ENCODE peak calls at places on chromosomes 11 and 22, in five cellular contexts. K is foreskin fibroblast, T is fibroblast of pulmonary artery, Z is neural crest cell, G is IMR-90. V is an unnamed sample.
A peak's percentile ranks its signal among the peaks of the same experiment; 100 is the strongest.

GRCh38 chr11:78773077-78773476 is 198.4 kb upstream of the NARS2 start:
- DNase-seq in G (peak; percentile 71), T (no peak), Z (no peak), K (peak; percentile 45), V (no peak)

GRCh38 chr22:30427871-30428270 is 2.3 kb downstream of the MTFP1 start:
- DNase-seq in T (no peak), K (no peak), G (no peak), Z (no peak), V (no peak)

GRCh38 chr11:68574308-68574707 is 110.0 kb upstream of the GAL start:
- DNase-seq in G (peak; percentile 75), T (peak; percentile 55), K (peak; percentile 14), Z (no peak), V (no peak)

GRCh38 chr11:236774-237767 is at the start of gene PSMD13:
- DNase-seq in Z (peak; percentile 83), T (peak; percentile 84), K (peak; percentile 82), G (peak; percentile 81), V (peak; percentile 58)

GRCh38 chr11:75771646-75772410 is 3.2 kb downstream of the DGAT2 start:
- DNase-seq in G (peak; percentile 85), Z (no peak), K (peak; percentile 72), T (peak; percentile 77), V (peak; percentile 32)

GRCh38 chr22:47322854-47323253 is 560.4 kb downstream of the TBC1D22A start:
- DNase-seq in T (no peak), G (no peak), Z (no peak), K (no peak), V (no peak)

GRCh38 chr11:1880746-1881441 is 10.8 kb downstream of the PRR33 start:
- DNase-seq in Z (no peak), T (no peak), G (no peak), K (no peak), V (no peak)

GRCh38 chr11:14480716-14481115 is 18.9 kb downstream of the COPB1 start:
- DNase-seq in T (peak; percentile 13), Z (no peak), K (no peak), G (no peak), V (no peak)

GRCh38 chr22:34975721-34976120 is 90.2 kb upstream of the ISX start:
- DNase-seq in Z (no peak), G (no peak), T (no peak), K (no peak), V (no peak)

GRCh38 chr11:91587131-91587530 is 637.5 kb upstream of the FAT3 start:
- DNase-seq in K (no peak), T (no peak), Z (no peak), G (no peak), V (no peak)

GRCh38 chr11:116823031-116823843 is at the start of gene APOA4:
- DNase-seq in K (no peak), Z (no peak), T (no peak), G (no peak), V (no peak)

GRCh38 chr11:20048246-20048645 is 112.0 kb downstream of the DBX1 start:
- DNase-seq in G (peak; percentile 63), Z (no peak), T (no peak), K (no peak), V (no peak)

GRCh38 chr11:122104381-122104780 is 11.6 kb downstream of the BLID start:
- DNase-seq in G (no peak), Z (no peak), K (no peak), T (no peak), V (no peak)

GRCh38 chr11:266676-267439 is 11.3 kb upstream of the NLRP6 start:
- DNase-seq in T (no peak), Z (no peak), K (no peak), G (no peak), V (no peak)

GRCh38 chr11:68312780-68313573 is 586 bp downstream of the LRP5 start:
- DNase-seq in Z (no peak), K (no peak), G (no peak), T (no peak), V (no peak)

GRCh38 chr11:45692808-45693453 is 27.5 kb upstream of the CHST1 start:
- DNase-seq in G (no peak), K (no peak), Z (no peak), T (no peak), V (no peak)

GRCh38 chr22:25051983-25052710 is 99.6 kb downstream of the KIAA1671 start:
- DNase-seq in K (no peak), T (no peak), G (no peak), Z (no peak), V (no peak)
- TF ChIP-seq CTCF in K (no peak), T (no peak), G (no peak), Z (no peak), V (no peak)

DNA sequence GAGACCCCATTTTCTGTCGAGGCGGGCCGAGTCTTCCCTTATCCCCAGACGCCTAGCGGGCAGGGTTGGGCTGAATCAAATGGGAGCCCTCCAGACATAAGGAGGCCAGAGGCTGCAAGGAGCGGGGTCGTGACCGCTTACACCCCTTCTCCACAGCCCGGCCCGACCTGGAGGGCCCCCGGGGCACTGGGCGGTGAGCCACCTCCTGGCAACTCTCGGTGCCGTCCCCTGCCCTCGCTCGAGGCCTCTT is 499 bp upstream of the GP1BB start:
- DNase-seq in T (no peak), G (no peak), Z (no peak), K (no peak), V (no peak)
- TF ChIP-seq CTCF in T (no peak), G (no peak), Z (no peak), K (no peak), V (no peak)

GRCh38 chr22:37330200-37331033 is 48.1 kb downstream of the CYTH4 start:
- DNase-seq in T (peak; percentile 84), G (peak; percentile 90), Z (peak; percentile 81), K (peak; percentile 86), V (no peak)
- TF ChIP-seq CTCF in T (peak; percentile 24), G (peak; percentile 33), Z (peak; percentile 36), K (no peak), V (no peak)

GRCh38 chr11:58508005-58508404 is at the start of gene OR5B21:
- DNase-seq in K (no peak), T (no peak), G (no peak), Z (no peak), V (no peak)

GRCh38 chr11:58508814-58509213 is 909 bp upstream of the OR5B21 start:
- DNase-seq in G (no peak), T (no peak), K (no peak), Z (no peak), V (no peak)

GRCh38 chr11:58509730-58510129 is 1.8 kb upstream of the OR5B21 start:
- DNase-seq in Z (no peak), G (no peak), K (no peak), T (no peak), V (no peak)

GRCh38 chr11:58513747-58514367 is 6.0 kb upstream of the OR5B21 start:
- DNase-seq in K (peak; percentile 50), G (peak; percentile 76), T (peak; percentile 80), Z (peak; percentile 41), V (no peak)
- TF ChIP-seq CTCF in K (peak; percentile 69), G (peak; percentile 84), T (peak; percentile 76), Z (peak; percentile 75), V (no peak)

DNA sequence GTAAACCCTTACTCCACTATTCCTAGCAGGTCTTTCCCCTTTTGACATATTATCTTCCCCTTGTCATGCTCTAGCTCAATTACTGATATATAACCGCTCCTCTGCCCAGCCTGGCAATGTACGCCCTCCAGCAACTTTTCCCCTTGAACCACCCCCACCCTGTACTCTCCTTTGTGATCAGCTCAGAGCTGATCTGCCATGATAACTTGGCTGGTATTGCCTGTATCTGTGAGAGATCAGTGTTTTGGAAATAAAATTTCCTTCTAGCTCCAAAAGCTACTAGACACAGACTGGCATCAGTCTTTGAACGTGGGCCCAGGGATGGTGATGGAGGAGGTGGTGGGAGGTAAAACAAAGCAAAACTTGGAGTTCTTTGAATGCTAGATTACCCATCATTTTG is 42.9 kb downstream of the DIXDC1 start:
- DNase-seq in G (no peak), T (no peak), K (no peak), Z (no peak), V (no peak)
- TF ChIP-seq CTCF in G (no peak), T (no peak), K (no peak), Z (no peak), V (no peak)